ENCODE peak calls at places on chromosomes 4 and X, in nine cellular contexts. S, I, J, A, E, K, Y, X and W are unnamed samples.

GRCh38 chrX:2819345-2820130 is 9.2 kb upstream of the GYG2 start:
- DNase-seq in Y (no peak), S (no peak), A (no peak), E (peak), K (no peak), X (peak), I (no peak), J (no peak), W (no peak)

GRCh38 chr4:83701041-83701440 is 165.1 kb downstream of the GPAT3 start:
- DNase-seq in X (no peak), K (no peak), I (no peak), A (no peak), J (no peak), Y (no peak), S (no peak), E (no peak), W (no peak)

GRCh38 chrX:70476934-70477733 is 32.5 kb downstream of the DLG3 start:
- DNase-seq in E (peak), K (peak), Y (no peak), X (peak), A (no peak), I (no peak), S (peak), J (peak), W (no peak)

GRCh38 chr4:119604266-119604665 is 24.3 kb downstream of the PDE5A start:
- DNase-seq in S (no peak), I (no peak), K (no peak), A (no peak), J (no peak), X (no peak), Y (no peak), E (no peak), W (no peak)

GRCh38 chrX:19382500-19383145 is 38.9 kb downstream of the PDHA1 start:
- DNase-seq in J (peak), X (peak), S (no peak), I (no peak), Y (no peak), A (peak), E (peak), K (no peak), W (peak)

GRCh38 chr4:7189475-7190277 is 2.7 kb upstream of the SORCS2 start:
- DNase-seq in S (no peak), E (no peak), K (no peak), X (peak), Y (peak), A (no peak), I (no peak), J (peak), W (no peak)

GRCh38 chrX:26050099-26050498 is 88.0 kb upstream of the MAGEB18 start:
- DNase-seq in Y (no peak), E (no peak), S (no peak), K (no peak), J (no peak), I (no peak), X (no peak), A (no peak), W (no peak)

GRCh38 chr4:54499308-54500074 is 158.3 kb upstream of the KIT start:
- DNase-seq in J (no peak), S (no peak), I (no peak), E (no peak), Y (no peak), A (no peak), K (peak), X (no peak), W (no peak)

GRCh38 chr4:187071896-187072295 is 348.2 kb upstream of the FAT1 start:
- DNase-seq in A (no peak), S (no peak), J (no peak), Y (no peak), K (no peak), E (no peak), I (no peak), X (no peak), W (no peak)

GRCh38 chr4:42513748-42514490 is 116.6 kb downstream of the SHISA3 start:
- DNase-seq in X (no peak), J (no peak), E (no peak), S (no peak), K (no peak), I (no peak), Y (no peak), A (no peak), W (no peak)

GRCh38 chrX:10597871-10598270 is 22.5 kb downstream of the MID1 start:
- DNase-seq in Y (no peak), K (peak), E (peak), A (peak), J (no peak), S (no peak), I (no peak), X (no peak), W (no peak)

GRCh38 chr4:18012115-18012806 is 9.3 kb downstream of the LCORL start:
- DNase-seq in Y (no peak), I (no peak), E (no peak), J (no peak), S (no peak), K (no peak), X (no peak), A (no peak), W (no peak)

GRCh38 chr4:5012477-5012876 is 6.8 kb downstream of the CYTL1 start:
- DNase-seq in Y (no peak), I (no peak), A (no peak), X (no peak), J (no peak), K (no peak), E (no peak), S (no peak), W (no peak)

GRCh38 chr4:6199344-6199921 is 916 bp downstream of the JAKMIP1 start:
- DNase-seq in Y (no peak), A (no peak), X (no peak), I (peak), K (no peak), E (no peak), S (no peak), J (no peak), W (no peak)

GRCh38 chrX:48786341-48786800 is at the start of gene GATA1:
- DNase-seq in K (no peak), J (no peak), I (no peak), S (no peak), A (no peak), Y (no peak), X (no peak), E (no peak), W (no peak)

GRCh38 chr4:102338405-102338804 is 6.9 kb downstream of the SLC39A8 start:
- DNase-seq in I (no peak), E (no peak), K (no peak), X (no peak), Y (no peak), J (no peak), A (no peak), S (no peak), W (no peak)

GRCh38 chr4:25253072-25253447 is 19.2 kb downstream of the PI4K2B start:
- DNase-seq in I (no peak), E (no peak), X (no peak), S (no peak), J (no peak), K (no peak), Y (no peak), A (no peak), W (no peak)

GRCh38 chrX:124231454-124231853 is 101.0 kb upstream of the TEX13D start:
- DNase-seq in K (no peak), J (no peak), Y (no peak), E (no peak), I (no peak), X (no peak), A (no peak), S (no peak), W (no peak)

GRCh38 chr4:4461850-4462249 is 74.9 kb downstream of the NSG1 start:
- DNase-seq in S (no peak), K (no peak), Y (no peak), X (no peak), J (no peak), A (peak), I (peak), E (no peak), W (no peak)

GRCh38 chr4:173935622-173936405 is 347.7 kb downstream of the FBXO8 start:
- DNase-seq in A (no peak), K (no peak), I (no peak), J (no peak), S (no peak), Y (no peak), E (peak), X (no peak), W (no peak)

GRCh38 chr4:140250989-140251552 is 97.1 kb upstream of the MAML3 start:
- DNase-seq in J (no peak), E (peak), A (no peak), K (no peak), Y (no peak), S (no peak), I (no peak), X (no peak), W (no peak)

GRCh38 chrX:103442536-103442901 is 66.2 kb downstream of the BEX3 start:
- DNase-seq in J (no peak), A (no peak), E (peak), K (peak), I (no peak), Y (no peak), X (no peak), S (no peak), W (no peak)

GRCh38 chr4:150664935-150665334 is 83.0 kb downstream of the MAB21L2 start:
- DNase-seq in E (no peak), X (peak), S (no peak), K (peak), J (no peak), Y (no peak), A (no peak), I (no peak), W (no peak)

GRCh38 chr4:9765091-9765490 is 16.3 kb upstream of the DRD5 start:
- DNase-seq in J (peak), Y (no peak), X (peak), S (no peak), I (no peak), E (peak), K (no peak), A (no peak), W (no peak)

GRCh38 chr4:88008133-88008621 is 742 bp downstream of the PKD2 start:
- DNase-seq in Y (peak), I (peak), X (peak), A (peak), J (peak), S (no peak), E (peak), K (peak), W (no peak)

GRCh38 chr4:168868044-168868855 is 141.8 kb downstream of the CBR4 start:
- DNase-seq in S (peak), K (peak), Y (no peak), E (peak), I (no peak), X (no peak), J (no peak), A (no peak), W (no peak)

GRCh38 chrX:41333994-41334865 is at the start of gene DDX3X:
- DNase-seq in J (peak), I (peak), X (peak), S (peak), A (peak), E (peak), K (peak), Y (peak), W (peak)

GRCh38 chr4:32094987-32095386 is 1374.8 kb downstream of the PCDH7 start:
- DNase-seq in Y (no peak), E (no peak), K (no peak), I (no peak), X (no peak), S (no peak), J (no peak), A (no peak), W (no peak)

GRCh38 chrX:133215747-133216146 is 2.4 kb downstream of the TFDP3 start:
- DNase-seq in I (no peak), K (peak), S (no peak), A (peak), Y (no peak), E (peak), J (no peak), X (peak), W (no peak)

GRCh38 chrX:65575024-65575423 is 40.4 kb upstream of the LAS1L start:
- DNase-seq in E (peak), S (no peak), X (no peak), Y (no peak), J (no peak), A (no peak), I (no peak), K (no peak), W (no peak)

GRCh38 chr4:84089652-84090437 is 409.2 kb downstream of the NKX6-1 start:
- DNase-seq in A (no peak), I (no peak), Y (no peak), K (no peak), J (no peak), X (no peak), E (no peak), S (no peak), W (no peak)